ENCODE peak calls at places on chromosomes 1 and 21, in seven cellular contexts. V, M, P, B, W, N and G are unnamed samples.

GRCh38 chr1:162009501-162010174 is 14.0 kb downstream of the OLFML2B start:
- DNase-seq in W (no peak), V (no peak), M (no peak), N (no peak), P (peak), B (no peak), G (no peak)

GRCh38 chr1:198232407-198232806 is 75.6 kb downstream of the NEK7 start:
- DNase-seq in W (no peak), P (no peak), N (no peak), B (peak), V (no peak), M (no peak), G (no peak)

GRCh38 chr1:22487781-22488180 is 36.1 kb downstream of the ZBTB40 start:
- DNase-seq in B (no peak), W (peak), N (no peak), M (no peak), P (no peak), V (no peak), G (no peak)

GRCh38 chr1:160161965-160162705 is 10.7 kb downstream of the ATP1A4 start:
- DNase-seq in M (no peak), W (peak), B (no peak), V (no peak), N (no peak), P (no peak), G (peak)

GRCh38 chr1:199843856-199844255 is 183.7 kb upstream of the NR5A2 start:
- DNase-seq in V (no peak), B (no peak), P (no peak), W (no peak), N (no peak), M (no peak), G (no peak)

GRCh38 chr21:42664614-42665013 is 11.2 kb downstream of the PDE9A start:
- DNase-seq in W (no peak), V (no peak), N (no peak), B (no peak), M (no peak), P (no peak), G (no peak)

GRCh38 chr21:41559658-41560599 is 52.0 kb upstream of the TMPRSS2 start:
- DNase-seq in M (no peak), B (no peak), N (no peak), P (no peak), W (no peak), V (peak), G (no peak)

GRCh38 chr1:198699167-198700015 is 60.6 kb downstream of the PTPRC start:
- DNase-seq in V (peak), P (no peak), W (peak), M (no peak), B (peak), N (peak), G (no peak)

GRCh38 chr1:12573015-12573825 is 44.8 kb downstream of the DHRS3 start:
- DNase-seq in N (no peak), M (no peak), P (peak), B (no peak), W (peak), V (no peak), G (no peak)

GRCh38 chr1:22880174-22880601 is 92.5 kb downstream of the LACTBL1 start:
- DNase-seq in V (no peak), P (no peak), W (peak), N (no peak), B (no peak), M (no peak), G (no peak)

GRCh38 chr1:219420913-219421312 is 192.0 kb downstream of the ZC3H11B start:
- DNase-seq in P (no peak), W (no peak), N (no peak), B (no peak), M (no peak), V (no peak), G (no peak)

GRCh38 chr1:183801649-183802048 is 3.3 kb upstream of the RGL1 start:
- DNase-seq in P (no peak), N (no peak), M (no peak), B (no peak), V (no peak), W (no peak), G (no peak)

GRCh38 chr1:224733021-224733911 is 117.1 kb downstream of the CNIH3 start:
- DNase-seq in P (peak), W (peak), V (no peak), B (peak), N (no peak), M (no peak), G (peak)

GRCh38 chr1:98034505-98034904 is 113.7 kb upstream of the DPYD start:
- DNase-seq in B (peak), N (no peak), P (no peak), W (peak), M (no peak), V (no peak), G (no peak)

GRCh38 chr1:156705321-156705917 is at the start of gene CRABP2:
- DNase-seq in N (no peak), P (no peak), W (peak), V (no peak), B (no peak), M (no peak), G (no peak)

GRCh38 chr1:52901384-52901783 is 20.2 kb downstream of the ECHDC2 start:
- DNase-seq in W (no peak), N (no peak), M (no peak), V (no peak), P (no peak), B (no peak), G (no peak)

GRCh38 chr1:36174716-36175115 is 18.8 kb downstream of the MAP7D1 start:
- DNase-seq in P (no peak), V (no peak), W (no peak), M (no peak), N (no peak), B (no peak), G (no peak)

GRCh38 chr1:61157420-61157987 is 75.1 kb downstream of the NFIA start:
- DNase-seq in B (peak), M (no peak), V (no peak), P (no peak), W (peak), N (no peak), G (no peak)

GRCh38 chr1:67524143-67525052 is 94.2 kb upstream of the SERBP1 start:
- DNase-seq in W (peak), B (peak), V (no peak), N (no peak), M (no peak), P (no peak), G (no peak)

GRCh38 chr1:177809844-177810243 is 160.0 kb downstream of the SEC16B start:
- DNase-seq in N (no peak), B (no peak), M (no peak), W (no peak), P (no peak), V (no peak), G (no peak)

GRCh38 chr1:33655496-33655895 is 183.1 kb downstream of the ZSCAN20 start:
- DNase-seq in M (no peak), W (no peak), P (peak), B (no peak), V (peak), N (no peak), G (no peak)

GRCh38 chr1:31531177-31532000 is 44.9 kb upstream of the TINAGL1 start:
- DNase-seq in B (peak), W (peak), M (no peak), V (no peak), N (no peak), P (no peak), G (no peak)

GRCh38 chr1:233714631-233715217 is 100.8 kb downstream of the KCNK1 start:
- DNase-seq in N (no peak), W (no peak), B (no peak), V (peak), P (no peak), M (no peak), G (no peak)

GRCh38 chr1:243855616-243856318 is 5.7 kb upstream of the AKT3 start:
- DNase-seq in W (no peak), M (no peak), P (no peak), V (no peak), N (no peak), B (no peak), G (no peak)

GRCh38 chr1:33007190-33008050 is 29.3 kb downstream of the AK2 start:
- DNase-seq in W (peak), V (peak), P (no peak), N (peak), M (no peak), B (peak), G (no peak)

GRCh38 chr1:202283379-202283844 is 58.3 kb downstream of the UBE2T start:
- DNase-seq in B (peak), P (no peak), N (no peak), W (peak), M (no peak), V (no peak), G (no peak)

GRCh38 chr21:19864456-19864855 is 1133.8 kb upstream of the NCAM2 start:
- DNase-seq in W (no peak), M (no peak), N (no peak), V (no peak), B (no peak), P (no peak), G (no peak)

GRCh38 chr1:155909894-155910293 is 1.3 kb downstream of the RIT1 start:
- DNase-seq in B (peak), M (no peak), P (no peak), W (peak), N (no peak), V (peak), G (no peak)

GRCh38 chr1:246748867-246749266 is 24.7 kb downstream of the SCCPDH start:
- DNase-seq in W (peak), P (no peak), V (no peak), N (no peak), M (no peak), B (peak), G (no peak)

GRCh38 chr1:246748006-246748405 is 23.8 kb downstream of the SCCPDH start:
- DNase-seq in M (no peak), W (no peak), B (no peak), P (no peak), V (no peak), N (no peak), G (no peak)

GRCh38 chr1:246750752-246751151 is 26.5 kb downstream of the SCCPDH start:
- DNase-seq in N (no peak), M (no peak), P (no peak), W (no peak), B (no peak), V (no peak), G (no peak)

GRCh38 chr1:246755419-246755818 is 31.2 kb downstream of the SCCPDH start:
- DNase-seq in N (no peak), V (no peak), B (no peak), P (no peak), W (no peak), M (no peak), G (no peak)

GRCh38 chr1:246753670-246754535 is 29.7 kb downstream of the SCCPDH start:
- DNase-seq in P (peak), B (peak), M (no peak), N (no peak), W (peak), V (peak), G (peak)
- H3K4me3 ChIP-seq in P (no peak), B (no peak), M (no peak), N (no peak), W (no peak), V (no peak), G (no peak)

GRCh38 chr21:33132054-33132453 is 62.1 kb downstream of the OLIG1 start:
- DNase-seq in W (no peak), M (no peak), V (no peak), N (no peak), P (no peak), B (no peak), G (no peak)
- TF ChIP-seq CTCF in W (peak), M (peak), V (no peak), N (no peak), P (peak), B (no peak), G (peak)

DNA sequence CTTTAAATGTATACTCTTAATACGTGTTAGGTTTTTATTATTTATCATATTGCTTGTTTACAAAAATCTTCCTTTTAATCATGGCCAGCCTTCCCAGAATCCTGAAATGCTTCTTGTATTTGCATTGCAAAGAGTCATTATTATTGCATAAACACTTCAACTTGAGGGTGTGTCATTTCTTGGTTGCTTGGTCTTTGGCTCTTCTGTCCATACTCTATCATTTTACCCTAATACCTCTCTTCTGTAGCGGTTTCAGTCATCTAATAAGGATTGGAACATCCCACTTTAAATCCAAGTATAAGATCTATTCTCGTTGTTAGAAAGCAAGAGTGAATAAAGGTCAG is 200.6 kb upstream of the CACYBP start:
- DNase-seq in W (no peak), N (no peak), B (no peak), V (no peak), P (no peak), M (no peak), G (no peak)
- H3K4me3 ChIP-seq in W (no peak), N (peak), B (no peak), V (peak), P (peak), M (peak), G (peak)

DNA sequence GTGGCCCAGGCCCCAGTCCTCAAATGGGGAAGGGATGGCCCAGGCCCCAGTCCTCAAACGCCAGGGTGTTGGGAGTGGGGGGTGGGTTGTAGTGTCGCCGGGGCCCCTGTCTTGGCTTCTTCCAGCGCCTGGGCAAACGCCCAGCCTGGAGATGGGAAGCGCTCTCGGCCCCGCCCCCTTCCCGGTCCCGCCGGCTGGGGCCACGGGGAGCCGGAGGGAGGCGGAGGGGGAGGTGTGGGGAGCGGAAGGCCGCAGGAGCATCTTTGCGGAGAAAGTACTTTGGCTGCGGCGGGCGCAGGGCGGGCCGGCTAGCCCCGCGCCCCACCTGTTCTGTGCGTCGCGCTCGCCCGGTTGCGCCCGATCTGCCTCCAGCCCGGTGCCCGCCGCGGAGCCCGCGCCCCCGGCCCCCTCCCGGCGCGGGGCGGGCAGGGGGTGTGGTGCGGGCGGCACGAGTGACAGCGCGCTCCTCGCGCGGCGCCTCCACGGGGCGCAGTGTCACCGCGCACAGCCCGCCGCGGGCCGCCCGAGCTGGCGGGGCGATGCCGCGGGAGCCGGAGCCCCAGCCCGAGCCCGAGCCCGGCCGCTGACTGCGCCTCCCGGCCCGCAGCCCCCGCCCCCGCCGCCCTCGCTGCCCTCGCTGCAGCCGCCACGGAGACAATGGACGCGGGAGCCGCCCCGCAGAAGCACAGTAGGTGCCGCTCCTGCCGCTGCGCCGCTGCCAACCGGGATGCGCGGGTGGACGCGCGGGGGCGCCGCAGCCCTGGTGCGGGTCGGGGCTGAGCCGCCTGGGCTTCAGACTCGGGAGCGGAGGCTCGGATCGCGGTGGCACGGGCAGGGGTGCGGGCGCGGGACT is 31.1 kb upstream of the PEX10 start:
- DNase-seq in N (peak), V (no peak), M (no peak), P (no peak), W (no peak), B (no peak), G (no peak)
- TF ChIP-seq CTCF in N (peak), V (no peak), M (no peak), P (peak), W (no peak), B (no peak), G (no peak)

DNA sequence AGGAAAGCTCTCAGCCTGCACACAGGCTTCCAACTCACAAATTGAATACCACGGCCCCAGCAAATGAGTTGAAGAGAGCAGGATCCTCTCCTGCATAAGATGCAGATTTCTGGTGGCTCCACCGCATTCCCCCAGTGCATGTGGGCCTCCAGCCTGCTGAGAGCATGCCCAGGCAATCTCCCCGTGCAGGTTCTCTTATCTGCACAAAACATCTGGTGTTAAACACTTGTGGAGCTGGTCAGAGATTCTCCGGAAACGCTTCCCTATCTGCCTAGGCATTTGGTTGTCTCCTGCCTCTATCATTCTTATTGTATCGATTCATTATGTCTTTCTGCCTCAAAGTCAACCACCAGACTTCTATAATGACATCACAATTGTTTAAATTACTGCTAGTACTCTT is 1349.0 kb upstream of the B3GALT2 start:
- DNase-seq in B (peak), N (no peak), V (no peak), M (no peak), W (peak), P (no peak), G (no peak)
- H3K4me3 ChIP-seq in B (no peak), N (no peak), V (no peak), M (no peak), W (no peak), P (no peak), G (no peak)

GRCh38 chr1:8718878-8719361 is 98.5 kb downstream of the RERE start:
- DNase-seq in V (no peak), M (no peak), N (no peak), B (no peak), P (no peak), W (peak), G (no peak)
- TF ChIP-seq CTCF in V (no peak), M (peak), N (peak), B (no peak), P (peak), W (peak), G (peak)

DNA sequence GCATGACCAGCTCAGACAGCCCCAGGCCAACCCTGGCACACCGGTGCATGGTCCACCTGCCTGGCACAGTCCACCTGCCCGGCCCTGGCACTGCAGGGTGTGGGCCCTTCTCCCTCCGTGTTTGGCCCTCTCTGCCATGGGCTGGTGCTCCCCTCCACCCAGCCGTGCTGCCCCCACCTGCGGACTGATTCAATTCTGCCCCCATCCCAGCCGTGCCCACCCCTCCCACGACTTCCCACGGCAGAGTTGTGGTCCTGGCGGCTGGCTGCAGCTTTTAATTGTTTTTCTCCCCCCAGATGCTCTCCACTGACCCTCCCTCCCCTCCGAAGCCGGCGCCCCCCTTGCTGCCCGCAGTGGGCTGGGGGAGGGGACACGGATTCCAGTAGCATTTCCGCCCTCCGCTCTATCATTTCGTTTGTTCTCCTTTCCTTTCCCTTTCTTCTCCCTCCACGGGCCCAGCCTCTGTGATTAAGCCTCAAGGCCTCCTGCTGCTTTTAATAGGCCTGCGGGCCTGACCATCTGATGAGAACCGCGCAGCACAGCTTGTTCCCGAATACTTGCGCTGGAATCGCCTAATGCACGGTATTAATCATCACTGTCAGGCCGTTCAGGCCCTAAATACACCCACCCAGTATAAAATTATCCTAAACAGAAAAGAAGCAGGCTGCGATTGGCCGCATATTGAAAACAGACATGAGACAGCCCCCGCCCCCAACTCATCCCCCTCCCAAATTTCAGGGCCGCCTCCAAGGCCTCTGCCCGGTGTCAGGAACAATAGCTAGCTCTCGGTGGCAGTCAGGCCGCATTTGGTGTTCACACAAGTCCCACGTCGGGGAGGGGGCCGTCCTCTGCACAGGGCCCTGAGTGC is 102.1 kb upstream of the ARHGEF16 start:
- DNase-seq in N (peak), W (peak), P (no peak), V (no peak), B (no peak), M (no peak), G (no peak)
- H3K4me3 ChIP-seq in N (no peak), W (no peak), P (peak), V (peak), B (no peak), M (peak), G (no peak)

GRCh38 chr1:230120949-230121381 is 53.9 kb downstream of the GALNT2 start:
- DNase-seq in W (peak), M (no peak), P (no peak), B (no peak), V (no peak), N (no peak), G (no peak)
- TF ChIP-seq CTCF in W (peak), M (peak), P (peak), B (peak), V (peak), N (peak), G (peak)

DNA sequence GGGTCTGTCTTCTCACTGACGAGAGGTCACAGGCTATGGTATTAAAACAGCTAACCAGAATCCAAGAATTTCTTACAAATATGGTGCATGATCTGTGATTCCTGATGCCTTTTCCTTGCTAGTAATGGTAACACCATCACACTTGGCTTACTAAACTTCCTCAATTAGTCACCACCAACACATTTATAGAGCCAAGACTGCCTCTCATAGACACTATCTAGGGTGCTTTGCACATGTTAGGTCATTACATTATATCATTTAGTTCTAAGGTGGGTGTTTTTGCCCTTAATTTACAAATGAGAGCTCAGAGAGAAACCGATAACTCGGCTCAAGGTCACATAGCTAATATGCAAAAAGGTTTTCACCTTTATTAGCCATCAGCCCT is 8.7 kb downstream of the KIF21B start:
- DNase-seq in V (no peak), N (no peak), W (no peak), M (no peak), B (no peak), P (no peak), G (no peak)
- H3K4me3 ChIP-seq in V (no peak), N (no peak), W (no peak), M (no peak), B (no peak), P (no peak), G (no peak)

GRCh38 chr1:45493116-45493697 is 2.2 kb upstream of the TESK2 start:
- DNase-seq in N (no peak), V (peak), M (no peak), W (peak), B (peak), P (no peak), G (no peak)
- TF ChIP-seq CTCF in N (peak), V (peak), M (peak), W (peak), B (peak), P (peak), G (peak)